ENCODE peak calls at places on chromosomes 4 and X, in six cellular contexts. S is brain microvascular endothelial cell; D is ACHN; W is activated naive CD8-positive, alpha-beta T cell treated with anti-CD3 and anti-CD28 coated beads, Interleukin-2, amount 50 U/mL, for 24 hours; X is GM03348; F is GDM1. O is an unnamed sample.

GRCh38 chrX:103756736-103757135 is 19.9 kb upstream of the PLP1 start:
- DNase-seq in S (no peak), D (no peak), W (no peak), X (no peak), F (peak; percentile 67), O (no peak)

GRCh38 chr4:13988347-13989265 is 361.1 kb upstream of the BOD1L1 start:
- DNase-seq in S (peak; percentile 98), D (no peak), W (no peak), X (peak; percentile 68), F (no peak), O (peak; percentile 97)

GRCh38 chrX:16511776-16512400 is 138.1 kb upstream of the S100G start:
- DNase-seq in S (no peak), D (no peak), W (no peak), X (no peak), F (no peak), O (peak; percentile 42)

GRCh38 chr4:153594208-153594607 is 89.9 kb upstream of the TLR2 start:
- DNase-seq in S (no peak), D (no peak), W (no peak), X (peak; percentile 69), F (no peak), O (no peak)

GRCh38 chrX:38796926-38797325 is 4.3 kb upstream of the MID1IP1 start:
- DNase-seq in S (no peak), D (no peak), W (no peak), X (peak; percentile 23), F (no peak), O (peak; percentile 58)

GRCh38 chr4:8157496-8157895 is 1.1 kb downstream of the ABLIM2 start:
- DNase-seq in S (no peak), D (no peak), W (no peak), X (no peak), F (no peak), O (no peak)

GRCh38 chr4:96315815-96316214 is 475.9 kb downstream of the PDHA2 start:
- DNase-seq in S (no peak), D (no peak), W (no peak), X (no peak), F (no peak), O (no peak)

GRCh38 chr4:152189451-152190179 is 346.3 kb downstream of the FBXW7 start:
- DNase-seq in S (no peak), D (no peak), W (no peak), X (no peak), F (no peak), O (no peak)

GRCh38 chr4:141375855-141376254 is 155.2 kb downstream of the ZNF330 start:
- DNase-seq in S (peak; percentile 57), D (peak; percentile 90), W (no peak), X (peak; percentile 79), F (no peak), O (peak; percentile 81)

GRCh38 chr4:133839326-133839725 is 362.3 kb downstream of the PABPC4L start:
- DNase-seq in S (no peak), D (no peak), W (no peak), X (no peak), F (no peak), O (peak; percentile 3)

GRCh38 chr4:182776376-182777058 is 140.7 kb downstream of the DCTD start:
- DNase-seq in S (no peak), D (no peak), W (no peak), X (no peak), F (peak; percentile 50), O (peak; percentile 67)

GRCh38 chrX:22340022-22340616 is 67.4 kb downstream of the CBLL2 start:
- DNase-seq in S (no peak), D (no peak), W (no peak), X (no peak), F (no peak), O (peak; percentile 36)

GRCh38 chrX:86148024-86148511 is at the start of gene DACH2:
- DNase-seq in S (peak; percentile 67), D (no peak), W (peak; percentile 31), X (peak; percentile 83), F (no peak), O (peak; percentile 49)

GRCh38 chr4:176726803-176727202 is 65.9 kb downstream of the VEGFC start:
- DNase-seq in S (peak; percentile 36), D (no peak), W (no peak), X (no peak), F (no peak), O (peak; percentile 50)

GRCh38 chrX:66074920-66075879 is 35.3 kb upstream of the VSIG4 start:
- DNase-seq in S (no peak), D (no peak), W (peak; percentile 35), X (no peak), F (peak; percentile 72), O (no peak)

GRCh38 chrX:72121381-72121780 is 10.3 kb downstream of the RTL5 start:
- DNase-seq in S (peak; percentile 44), D (peak; percentile 37), W (peak; percentile 15), X (peak; percentile 80), F (peak; percentile 67), O (peak; percentile 85)

GRCh38 chr4:71406459-71406963 is 67.7 kb downstream of the SLC4A4 start:
- DNase-seq in S (peak; percentile 9), D (no peak), W (no peak), X (peak; percentile 18), F (peak; percentile 83), O (peak; percentile 27)

GRCh38 chr4:60790608-60791007 is 409.5 kb upstream of the ADGRL3 start:
- DNase-seq in S (no peak), D (no peak), W (no peak), X (no peak), F (no peak), O (no peak)

GRCh38 chr4:73617256-73617655 is 3.0 kb downstream of the RASSF6 start:
- DNase-seq in S (no peak), D (peak; percentile 63), W (no peak), X (no peak), F (no peak), O (no peak)

GRCh38 chr4:158996669-158997074 is 106.2 kb upstream of the RAPGEF2 start:
- DNase-seq in S (peak; percentile 94), D (peak; percentile 97), W (no peak), X (peak; percentile 85), F (no peak), O (peak; percentile 98)

GRCh38 chr4:56654238-56654632 is 26.9 kb downstream of the HOPX start:
- DNase-seq in S (no peak), D (no peak), W (no peak), X (no peak), F (no peak), O (no peak)

GRCh38 chr4:124135409-124135813 is 577.1 kb downstream of the ANKRD50 start:
- DNase-seq in S (no peak), D (no peak), W (no peak), X (peak; percentile 43), F (no peak), O (peak; percentile 92)

GRCh38 chr4:67288964-67289363 is 256.3 kb downstream of the CENPC start:
- DNase-seq in S (peak; percentile 5), D (peak; percentile 40), W (peak; percentile 36), X (no peak), F (peak; percentile 17), O (peak; percentile 3)

GRCh38 chrX:63350551-63350950 is 581 bp downstream of the SPIN4 start:
- DNase-seq in S (no peak), D (peak; percentile 33), W (peak; percentile 13), X (peak; percentile 8), F (no peak), O (no peak)

GRCh38 chr4:108272566-108272965 is 103.8 kb upstream of the LEF1 start:
- DNase-seq in S (peak; percentile 12), D (no peak), W (no peak), X (no peak), F (no peak), O (peak; percentile 69)

GRCh38 chrX:103628386-103629290 is at the start of gene TCEAL1:
- DNase-seq in S (peak; percentile 12), D (peak; percentile 9), W (peak; percentile 43), X (peak; percentile 35), F (peak; percentile 13), O (peak; percentile 36)